ENCODE peak calls at places on chromosomes 3 and 15, in four cellular contexts. I is A673; R is activated CD4-positive, alpha-beta T cell treated with anti-CD3 and anti-CD28 coated beads, Interleukin-2, amount 50 U/mL, for 1 hour; N is activated CD8-positive, alpha-beta memory T cell treated with anti-CD3 and anti-CD28 coated beads, Interleukin-2, amount 50 U/mL, for 48 hours. S is an unnamed sample.

GRCh38 chr3:78895528-78895927 is 872.3 kb downstream of the ROBO1 start:
- DNase-seq in I (no peak), R (no peak), N (no peak), S (no peak)

GRCh38 chr3:37987751-37988179 is 2.8 kb upstream of the VILL start:
- DNase-seq in I (no peak), R (no peak), N (no peak), S (no peak)

GRCh38 chr15:31262901-31263671 is 63.5 kb upstream of the KLF13 start:
- DNase-seq in I (no peak), R (no peak), N (peak), S (no peak)

GRCh38 chr3:193080821-193081220 is 160.2 kb upstream of the PLAAT1 start:
- DNase-seq in I (no peak), R (no peak), N (no peak), S (no peak)

GRCh38 chr3:146640955-146641867 is 36.1 kb upstream of the PLSCR5 start:
- DNase-seq in I (peak), R (no peak), N (no peak), S (no peak)

GRCh38 chr3:21502631-21503030 is 248.4 kb downstream of the ZNF385D start:
- DNase-seq in I (no peak), R (no peak), N (no peak), S (no peak)

GRCh38 chr3:185216587-185216918 is 37.3 kb downstream of the EHHADH start:
- DNase-seq in I (no peak), R (no peak), N (no peak), S (no peak)

GRCh38 chr3:135995766-135996165 is 30.2 kb downstream of the PPP2R3A start:
- DNase-seq in I (no peak), R (no peak), N (no peak), S (no peak)

GRCh38 chr3:61829301-61830110 is 268.1 kb downstream of the PTPRG start:
- DNase-seq in I (no peak), R (no peak), N (no peak), S (no peak)

GRCh38 chr3:128794788-128795649 is 69.0 kb downstream of the RAB7A start:
- DNase-seq in I (peak), R (peak), N (peak), S (peak)

GRCh38 chr3:61663728-61664492 is 102.5 kb downstream of the PTPRG start:
- DNase-seq in I (peak), R (no peak), N (no peak), S (no peak)

GRCh38 chr3:187027531-187027936 is 97.2 kb downstream of the ST6GAL1 start:
- DNase-seq in I (no peak), R (peak), N (no peak), S (peak)

GRCh38 chr3:111917300-111917699 is 58.2 kb downstream of the PHLDB2 start:
- DNase-seq in I (no peak), R (no peak), N (no peak), S (no peak)

GRCh38 chr3:189842681-189843602 is 211.8 kb downstream of the TP63 start:
- DNase-seq in I (no peak), R (no peak), N (no peak), S (no peak)

GRCh38 chr15:57376695-57377477 is 581 bp downstream of the CGNL1 start:
- DNase-seq in I (peak), R (no peak), N (no peak), S (no peak)

GRCh38 chr3:47617061-47618010 is 38.7 kb upstream of the CSPG5 start:
- DNase-seq in I (no peak), R (no peak), N (no peak), S (no peak)

GRCh38 chr3:101813817-101814440 is 34.9 kb downstream of the NXPE3 start:
- DNase-seq in I (peak), R (no peak), N (no peak), S (no peak)

GRCh38 chr3:64295594-64295993 is 70.3 kb upstream of the PRICKLE2 start:
- DNase-seq in I (no peak), R (no peak), N (no peak), S (no peak)

GRCh38 chr3:9194509-9195184 is 54.8 kb downstream of the SRGAP3 start:
- DNase-seq in I (no peak), R (no peak), N (no peak), S (no peak)

S was measured in CD4-positive, alpha-beta memory T cell.